ENCODE peak calls at places on chromosomes 1 and 21, in eight cellular contexts. Q is kidney epithelial cell, T is suprapubic skin, J is dorsolateral prefrontal cortex, M is AG10803, S is astrocyte of the cerebellum, A is tibial artery, L is HFF-Myc. V is an unnamed sample.

GRCh38 chr1:52613611-52614373 is 11.6 kb downstream of the GPX7 start:
- DNase-seq in Q (no peak), T (no peak), J (no peak), M (no peak), S (no peak), A (no peak), L (no peak), V (no peak)

GRCh38 chr1:16205891-16206546 is 6.4 kb downstream of the ARHGEF19 start:
- DNase-seq in Q (no peak), T (no peak), J (no peak), M (no peak), S (no peak), A (no peak), L (no peak), V (no peak)

GRCh38 chr1:29388170-29388569 is 151.8 kb downstream of the PTPRU start:
- DNase-seq in Q (no peak), T (no peak), J (no peak), M (no peak), S (no peak), A (no peak), L (no peak), V (no peak)

GRCh38 chr1:229105109-229105508 is 165.8 kb upstream of the RAB4A start:
- DNase-seq in Q (no peak), T (no peak), J (no peak), M (no peak), S (no peak), A (peak), L (no peak), V (no peak)

GRCh38 chr1:205531191-205532025 is 26.9 kb downstream of the CDK18 start:
- DNase-seq in Q (no peak), T (no peak), J (no peak), M (no peak), S (no peak), A (no peak), L (no peak), V (no peak)

GRCh38 chr21:45305831-45306230 is 18.1 kb upstream of the POFUT2 start:
- DNase-seq in Q (no peak), T (peak), J (no peak), M (no peak), S (no peak), A (peak), L (no peak), V (no peak)

GRCh38 chr1:28236656-28237331 is 870 bp downstream of the ATP5IF1 start:
- DNase-seq in Q (no peak), T (no peak), J (no peak), M (no peak), S (no peak), A (no peak), L (no peak), V (no peak)

GRCh38 chr1:19682257-19682656 is 17.6 kb downstream of the HTR6 start:
- DNase-seq in Q (peak), T (no peak), J (peak), M (peak), S (peak), A (no peak), L (peak), V (no peak)

GRCh38 chr1:25523512-25523911 is 19.9 kb upstream of the LDLRAP1 start:
- DNase-seq in Q (no peak), T (no peak), J (no peak), M (no peak), S (no peak), A (no peak), L (no peak), V (no peak)

GRCh38 chr1:1399870-1400575 is 888 bp upstream of the CCNL2 start:
- DNase-seq in Q (no peak), T (no peak), J (no peak), M (peak), S (no peak), A (no peak), L (no peak), V (no peak)

GRCh38 chr1:41394918-41395598 is 33.8 kb downstream of the FOXO6 start:
- DNase-seq in Q (no peak), T (no peak), J (no peak), M (no peak), S (no peak), A (no peak), L (no peak), V (no peak)

GRCh38 chr1:197761654-197762053 is 13.6 kb downstream of the DENND1B start:
- DNase-seq in Q (no peak), T (no peak), J (no peak), M (no peak), S (no peak), A (no peak), L (no peak), V (no peak)

GRCh38 chr1:29704430-29704829 is 468.1 kb downstream of the PTPRU start:
- DNase-seq in Q (no peak), T (no peak), J (no peak), M (no peak), S (no peak), A (no peak), L (no peak), V (no peak)

GRCh38 chr1:158035976-158036583 is 42.6 kb downstream of the KIRREL1 start:
- DNase-seq in Q (no peak), T (no peak), J (no peak), M (peak), S (peak), A (no peak), L (no peak), V (no peak)

GRCh38 chr21:30194701-30195299 is 21.1 kb downstream of the CLDN8 start:
- DNase-seq in Q (peak), T (no peak), J (no peak), M (peak), S (peak), A (no peak), L (no peak), V (peak)

GRCh38 chr21:44513389-44514217 is 26.4 kb downstream of the KRTAP10-1 start:
- DNase-seq in Q (no peak), T (no peak), J (no peak), M (no peak), S (no peak), A (no peak), L (no peak), V (no peak)

GRCh38 chr21:43359081-43359822 is 67.7 kb downstream of the SIK1 start:
- DNase-seq in Q (no peak), T (no peak), J (no peak), M (no peak), S (no peak), A (no peak), L (no peak), V (no peak)

GRCh38 chr1:205091043-205091740 is 6.9 kb upstream of the TMEM81 start:
- DNase-seq in Q (no peak), T (no peak), J (no peak), M (peak), S (no peak), A (no peak), L (no peak), V (no peak)

GRCh38 chr1:212677136-212677535 is 22.5 kb downstream of the BATF3 start:
- DNase-seq in Q (no peak), T (no peak), J (no peak), M (no peak), S (no peak), A (no peak), L (no peak), V (no peak)

GRCh38 chr1:220991506-220991905 is 112.3 kb downstream of the HLX start:
- DNase-seq in Q (no peak), T (no peak), J (no peak), M (peak), S (no peak), A (no peak), L (no peak), V (no peak)

GRCh38 chr1:59163268-59164092 is 133.4 kb upstream of the FGGY start:
- DNase-seq in Q (no peak), T (no peak), J (no peak), M (peak), S (peak), A (no peak), L (no peak), V (no peak)

GRCh38 chr1:5844442-5844841 is 147.8 kb downstream of the NPHP4 start:
- DNase-seq in Q (no peak), T (no peak), J (no peak), M (no peak), S (no peak), A (no peak), L (no peak), V (no peak)

GRCh38 chr1:115839706-115840095 is 1.2 kb downstream of the NHLH2 start:
- DNase-seq in Q (no peak), T (no peak), J (no peak), M (no peak), S (no peak), A (no peak), L (no peak), V (no peak)
- H3K4me3 ChIP-seq in Q (no peak), T (peak), J (peak), M (peak), S (peak), A (peak), L (peak), V (peak)

GRCh38 chr1:115829947-115830346 is 11.0 kb downstream of the NHLH2 start:
- DNase-seq in Q (no peak), T (no peak), J (no peak), M (no peak), S (no peak), A (no peak), L (no peak), V (no peak)

GRCh38 chr1:115837386-115837761 is 3.6 kb downstream of the NHLH2 start:
- DNase-seq in Q (no peak), T (no peak), J (no peak), M (no peak), S (no peak), A (no peak), L (no peak), V (no peak)

GRCh38 chr1:115832651-115833050 is 8.3 kb downstream of the NHLH2 start:
- DNase-seq in Q (no peak), T (no peak), J (no peak), M (no peak), S (no peak), A (no peak), L (no peak), V (no peak)

GRCh38 chr1:115830963-115831362 is 10.0 kb downstream of the NHLH2 start:
- DNase-seq in Q (no peak), T (no peak), J (no peak), M (no peak), S (no peak), A (no peak), L (no peak), V (no peak)

GRCh38 chr1:115833806-115834205 is 7.1 kb downstream of the NHLH2 start:
- DNase-seq in Q (no peak), T (no peak), J (no peak), M (no peak), S (no peak), A (no peak), L (no peak), V (no peak)
- TF ChIP-seq CTCF in Q (no peak), T (no peak), J (no peak), M (no peak), S (no peak), A (no peak), L (no peak), V (no peak)

DNA sequence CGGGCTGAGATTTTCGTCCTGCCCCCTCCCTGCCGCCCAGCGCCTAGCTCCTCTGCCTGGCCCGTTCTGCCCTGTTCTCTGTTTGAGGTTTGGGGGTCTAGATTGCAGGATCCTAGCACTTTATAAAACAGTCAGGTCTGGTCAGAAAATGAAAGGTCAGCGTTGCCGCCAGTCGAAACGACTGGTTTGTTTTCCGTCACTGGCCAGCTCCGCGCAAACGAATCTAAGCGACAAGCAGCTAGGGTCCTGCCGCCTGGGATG is 4.4 kb downstream of the GFI1 start:
- DNase-seq in Q (no peak), T (no peak), J (no peak), M (peak), S (no peak), A (no peak), L (no peak), V (no peak)
- H3K4me3 ChIP-seq in Q (no peak), T (peak), J (peak), M (peak), S (peak), A (peak), L (peak), V (peak)

GRCh38 chr1:232664844-232665777 is 35.2 kb upstream of the SIPA1L2 start:
- DNase-seq in Q (no peak), T (no peak), J (no peak), M (no peak), S (no peak), A (no peak), L (no peak), V (no peak)

GRCh38 chr1:232669981-232670763 is 40.2 kb upstream of the SIPA1L2 start:
- DNase-seq in Q (peak), T (no peak), J (no peak), M (no peak), S (no peak), A (no peak), L (no peak), V (no peak)

GRCh38 chr1:232662910-232663309 is 33.0 kb upstream of the SIPA1L2 start:
- DNase-seq in Q (no peak), T (no peak), J (no peak), M (peak), S (no peak), A (no peak), L (no peak), V (no peak)

GRCh38 chr1:232667781-232668101 is 37.8 kb upstream of the SIPA1L2 start:
- DNase-seq in Q (no peak), T (no peak), J (no peak), M (peak), S (no peak), A (no peak), L (no peak), V (no peak)

GRCh38 chr1:232667094-232667780 is 37.3 kb upstream of the SIPA1L2 start:
- DNase-seq in Q (no peak), T (no peak), J (no peak), M (peak), S (no peak), A (no peak), L (no peak), V (no peak)
- TF ChIP-seq CTCF in Q (no peak), T (no peak), J (no peak), M (no peak), S (no peak), A (no peak), L (no peak), V (no peak)

DNA sequence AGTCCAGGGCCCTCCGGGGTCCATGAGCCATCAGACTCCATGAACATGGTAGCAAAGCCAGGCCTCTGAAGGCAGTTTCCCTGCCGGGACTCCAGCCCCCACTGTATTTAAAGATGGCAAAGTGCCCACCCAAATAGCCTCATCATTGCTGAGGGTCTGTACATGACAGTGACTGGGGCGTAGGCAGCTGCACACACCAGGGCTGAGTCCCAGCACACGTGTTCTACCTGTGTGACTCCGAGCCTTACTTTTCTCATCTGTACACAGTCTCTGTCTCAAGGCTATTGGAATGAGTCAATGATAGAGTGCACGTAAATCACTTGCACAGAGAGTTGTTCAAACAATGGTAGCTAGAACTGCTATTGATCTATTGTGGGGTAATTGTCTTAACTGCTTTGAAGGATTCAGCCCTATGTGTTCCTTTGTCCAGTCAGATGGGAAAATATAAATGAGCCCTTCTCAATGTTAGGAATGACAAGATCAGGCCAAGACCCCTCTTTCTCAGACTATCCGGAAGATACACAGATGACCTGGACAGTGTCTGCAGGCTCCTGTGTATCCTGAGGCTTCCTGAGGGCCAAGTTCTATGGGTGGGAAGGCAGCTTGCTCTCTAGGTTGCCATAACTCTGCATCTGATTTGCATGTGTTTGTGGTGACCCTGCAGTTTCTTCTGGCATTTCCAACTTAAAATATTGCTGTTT is 48.9 kb downstream of the RASSF5 start:
- DNase-seq in Q (no peak), T (no peak), J (no peak), M (no peak), S (no peak), A (no peak), L (no peak), V (no peak)
- H3K4me3 ChIP-seq in Q (no peak), T (peak), J (peak), M (no peak), S (no peak), A (no peak), L (no peak), V (no peak)

GRCh38 chr1:98205291-98206017 is 284.6 kb upstream of the DPYD start:
- DNase-seq in Q (no peak), T (no peak), J (no peak), M (no peak), S (no peak), A (no peak), L (no peak), V (no peak)
- TF ChIP-seq CTCF in Q (no peak), T (no peak), J (no peak), M (no peak), S (no peak), A (no peak), L (no peak), V (no peak)

DNA sequence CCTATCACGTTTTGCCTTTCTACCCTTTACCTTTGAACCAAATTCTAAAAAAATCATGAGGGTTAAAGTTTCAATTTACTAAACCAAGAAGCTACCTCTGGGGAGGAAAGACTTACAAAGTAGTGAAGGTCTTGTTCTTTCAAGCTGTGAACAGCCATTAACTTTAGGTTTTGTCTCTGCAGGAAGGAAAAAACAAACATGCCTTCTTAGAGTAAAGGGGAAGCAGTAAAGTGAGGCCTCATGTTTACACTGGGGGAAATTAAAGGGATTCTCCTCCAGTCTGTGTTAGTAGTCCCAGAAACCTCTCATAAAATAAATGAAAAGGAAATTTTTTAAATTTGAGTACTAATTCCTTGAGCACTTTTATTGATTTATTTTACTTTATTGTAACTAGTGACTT is 780.2 kb upstream of the ADGRL2 start:
- DNase-seq in Q (no peak), T (no peak), J (no peak), M (no peak), S (no peak), A (no peak), L (no peak), V (no peak)
- H3K4me3 ChIP-seq in Q (no peak), T (no peak), J (no peak), M (no peak), S (no peak), A (no peak), L (no peak), V (no peak)

GRCh38 chr1:232306269-232306911 is 323.5 kb downstream of the SIPA1L2 start:
- DNase-seq in Q (no peak), T (no peak), J (no peak), M (no peak), S (no peak), A (no peak), L (no peak), V (no peak)
- TF ChIP-seq CTCF in Q (no peak), T (no peak), J (no peak), M (peak), S (no peak), A (peak), L (no peak), V (peak)

DNA sequence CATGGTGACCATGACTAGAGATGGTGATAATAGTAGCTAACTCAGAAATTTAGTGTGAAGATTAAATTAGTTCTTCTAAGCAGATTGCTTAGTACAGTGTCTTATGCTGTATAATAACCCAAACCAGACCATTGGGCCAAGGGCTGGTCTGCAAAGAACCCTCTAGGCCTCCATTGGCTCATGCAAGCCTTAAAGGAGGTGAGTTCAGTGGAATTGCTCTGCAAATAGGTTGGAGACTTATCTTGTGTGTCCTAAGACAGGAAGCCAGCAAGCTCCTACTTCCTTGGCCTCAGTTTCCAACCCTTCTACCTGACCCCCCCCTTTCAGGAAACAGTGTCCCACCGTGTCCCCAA is 1.8 kb upstream of the MEF2D start:
- DNase-seq in Q (no peak), T (no peak), J (no peak), M (no peak), S (no peak), A (no peak), L (no peak), V (no peak)
- H3K4me3 ChIP-seq in Q (no peak), T (peak), J (no peak), M (no peak), S (no peak), A (peak), L (no peak), V (no peak)

V was measured in epithelial cell of proximal tubule.